ENCODE peak calls at places on chromosomes 12 and 14, in nine cellular contexts. D, Z, H, K, T, U, I, N and O are unnamed samples.

GRCh38 chr12:71870409-71870808 is 30.9 kb downstream of the TBC1D15 start:
- DNase-seq in D (no peak), Z (no peak), H (no peak), K (no peak), T (no peak), U (no peak), I (peak), N (no peak), O (no peak)

GRCh38 chr14:59176764-59177163 is 11.7 kb upstream of the DAAM1 start:
- DNase-seq in D (no peak), Z (no peak), H (no peak), K (no peak), T (no peak), U (no peak), I (no peak), N (no peak), O (no peak)

GRCh38 chr14:97851438-97851995 is 1054.3 kb downstream of the VRK1 start:
- DNase-seq in D (no peak), Z (no peak), H (no peak), K (no peak), T (no peak), U (no peak), I (no peak), N (no peak), O (no peak)

GRCh38 chr12:53113307-53113706 is 10.0 kb downstream of the SOAT2 start:
- DNase-seq in D (no peak), Z (no peak), H (no peak), K (no peak), T (no peak), U (no peak), I (no peak), N (no peak), O (peak)

GRCh38 chr12:25063873-25064598 is 115.1 kb upstream of the BCAT1 start:
- DNase-seq in D (no peak), Z (no peak), H (no peak), K (no peak), T (no peak), U (no peak), I (no peak), N (no peak), O (no peak)

GRCh38 chr14:99554757-99555531 is 49.1 kb downstream of the CCDC85C start:
- DNase-seq in D (no peak), Z (no peak), H (no peak), K (peak), T (no peak), U (no peak), I (no peak), N (no peak), O (no peak)

GRCh38 chr14:90883197-90883596 is 67.0 kb upstream of the TTC7B start:
- DNase-seq in D (no peak), Z (no peak), H (no peak), K (no peak), T (no peak), U (no peak), I (no peak), N (no peak), O (no peak)

GRCh38 chr12:123801573-123802178 is 39.6 kb downstream of the DNAH10 start:
- DNase-seq in D (no peak), Z (no peak), H (no peak), K (peak), T (no peak), U (peak), I (peak), N (peak), O (no peak)

GRCh38 chr14:70888681-70889175 is 18.5 kb upstream of the PCNX1 start:
- DNase-seq in D (no peak), Z (no peak), H (no peak), K (no peak), T (no peak), U (peak), I (no peak), N (peak), O (no peak)

GRCh38 chr14:95677168-95677835 is 8.9 kb upstream of the TCL1B start:
- DNase-seq in D (no peak), Z (no peak), H (no peak), K (no peak), T (no peak), U (no peak), I (no peak), N (no peak), O (no peak)

GRCh38 chr14:95319312-95320075 is at the start of gene CLMN:
- DNase-seq in D (peak), Z (peak), H (peak), K (peak), T (peak), U (peak), I (peak), N (peak), O (peak)

GRCh38 chr14:74784634-74785033 is 21.5 kb downstream of the YLPM1 start:
- DNase-seq in D (no peak), Z (no peak), H (no peak), K (no peak), T (no peak), U (no peak), I (no peak), N (no peak), O (no peak)

GRCh38 chr14:44895716-44896115 is 66.0 kb downstream of the KLHL28 start:
- DNase-seq in D (no peak), Z (no peak), H (no peak), K (no peak), T (no peak), U (peak), I (no peak), N (peak), O (no peak)

GRCh38 chr12:132084681-132085635 is 59.2 kb downstream of the DDX51 start:
- DNase-seq in D (peak), Z (peak), H (peak), K (peak), T (peak), U (peak), I (no peak), N (peak), O (peak)

GRCh38 chr12:65699251-65699650 is 125.0 kb upstream of the HMGA2 start:
- DNase-seq in D (no peak), Z (no peak), H (no peak), K (peak), T (no peak), U (peak), I (no peak), N (peak), O (no peak)

GRCh38 chr12:40717576-40717975 is 25.3 kb downstream of the CNTN1 start:
- DNase-seq in D (no peak), Z (no peak), H (no peak), K (peak), T (no peak), U (no peak), I (no peak), N (no peak), O (no peak)

GRCh38 chr12:96233941-96234461 is 39.8 kb downstream of the ELK3 start:
- DNase-seq in D (peak), Z (peak), H (no peak), K (no peak), T (peak), U (peak), I (no peak), N (peak), O (no peak)

GRCh38 chr14:52355526-52355925 is 41.4 kb downstream of the PTGER2 start:
- DNase-seq in D (no peak), Z (no peak), H (no peak), K (peak), T (no peak), U (no peak), I (no peak), N (no peak), O (no peak)

GRCh38 chr12:121223947-121224285 is 14.0 kb downstream of the P2RX4 start:
- DNase-seq in D (no peak), Z (no peak), H (no peak), K (no peak), T (no peak), U (no peak), I (no peak), N (no peak), O (no peak)

GRCh38 chr14:99517046-99517642 is 35.9 kb downstream of the CCNK start:
- DNase-seq in D (peak), Z (no peak), H (no peak), K (no peak), T (no peak), U (no peak), I (no peak), N (no peak), O (no peak)

GRCh38 chr14:38737657-38738056 is 365.4 kb downstream of the SEC23A start:
- DNase-seq in D (no peak), Z (no peak), H (no peak), K (no peak), T (no peak), U (no peak), I (no peak), N (no peak), O (no peak)

GRCh38 chr12:79420146-79420618 is 270.6 kb downstream of the PAWR start:
- DNase-seq in D (no peak), Z (no peak), H (no peak), K (peak), T (peak), U (peak), I (peak), N (peak), O (no peak)

GRCh38 chr12:94535614-94535932 is 75.9 kb upstream of the CEP83 start:
- DNase-seq in D (no peak), Z (no peak), H (no peak), K (no peak), T (no peak), U (no peak), I (no peak), N (no peak), O (no peak)

GRCh38 chr14:99344051-99344450 is 72.1 kb upstream of the BCL11B start:
- DNase-seq in D (no peak), Z (no peak), H (no peak), K (no peak), T (no peak), U (no peak), I (no peak), N (no peak), O (no peak)

GRCh38 chr12:5197127-5197526 is 153.4 kb downstream of the KCNA5 start:
- DNase-seq in D (no peak), Z (no peak), H (no peak), K (no peak), T (no peak), U (peak), I (no peak), N (no peak), O (no peak)

GRCh38 chr14:21902561-21903199 is 229.1 kb upstream of the OR4E1 start:
- DNase-seq in D (no peak), Z (no peak), H (peak), K (peak), T (no peak), U (no peak), I (no peak), N (no peak), O (no peak)

GRCh38 chr12:50390284-50390683 is 6.1 kb downstream of the FAM186A start:
- DNase-seq in D (no peak), Z (no peak), H (no peak), K (peak), T (no peak), U (peak), I (no peak), N (peak), O (no peak)

GRCh38 chr12:117084405-117085317 is 14.6 kb downstream of the TESC start:
- DNase-seq in D (no peak), Z (no peak), H (no peak), K (no peak), T (no peak), U (no peak), I (no peak), N (no peak), O (no peak)

GRCh38 chr12:109625749-109626377 is 52.3 kb downstream of the MVK start:
- DNase-seq in D (no peak), Z (no peak), H (no peak), K (no peak), T (no peak), U (no peak), I (no peak), N (no peak), O (no peak)

GRCh38 chr14:29898470-29898869 is 29.2 kb downstream of the PRKD1 start:
- DNase-seq in D (no peak), Z (no peak), H (no peak), K (no peak), T (no peak), U (no peak), I (no peak), N (no peak), O (no peak)

GRCh38 chr14:69763761-69764510 is 3.0 kb upstream of the SRSF5 start:
- DNase-seq in D (no peak), Z (no peak), H (no peak), K (no peak), T (no peak), U (no peak), I (no peak), N (no peak), O (no peak)

GRCh38 chr14:38786921-38787320 is 316.1 kb downstream of the SEC23A start:
- DNase-seq in D (no peak), Z (no peak), H (no peak), K (no peak), T (no peak), U (peak), I (no peak), N (no peak), O (no peak)

GRCh38 chr14:103699901-103700752 is 15.1 kb downstream of the XRCC3 start:
- DNase-seq in D (peak), Z (no peak), H (no peak), K (no peak), T (no peak), U (no peak), I (no peak), N (no peak), O (no peak)

GRCh38 chr12:34606749-34607519 is 584.6 kb downstream of the ALG10 start:
- DNase-seq in D (no peak), Z (no peak), H (no peak), K (no peak), T (no peak), U (no peak), I (no peak), N (no peak), O (no peak)

GRCh38 chr14:88554458-88555286 is at the start of gene PTPN21:
- DNase-seq in D (peak), Z (peak), H (no peak), K (peak), T (peak), U (peak), I (peak), N (peak), O (peak)

GRCh38 chr12:59904874-59905521 is 309.2 kb downstream of the SLC16A7 start:
- DNase-seq in D (no peak), Z (no peak), H (no peak), K (no peak), T (no peak), U (peak), I (no peak), N (no peak), O (no peak)
- H3K27ac ChIP-seq in D (no peak), Z (no peak), H (no peak), K (no peak), T (no peak), U (no peak), I (no peak), N (no peak), O (no peak)

GRCh38 chr12:57151741-57152407 is 4.5 kb upstream of the LRP1-AS start:
- DNase-seq in D (peak), Z (peak), H (no peak), K (no peak), T (no peak), U (peak), I (no peak), N (peak), O (no peak)
- H3K27ac ChIP-seq in D (peak), Z (peak), H (no peak), K (no peak), T (peak), U (peak), I (no peak), N (peak), O (no peak)

GRCh38 chr14:63204407-63205280 is at the start of gene RHOJ:
- DNase-seq in D (peak), Z (peak), H (no peak), K (no peak), T (no peak), U (peak), I (no peak), N (no peak), O (no peak)

GRCh38 chr14:63203015-63203414 is 1.2 kb upstream of the RHOJ start:
- DNase-seq in D (no peak), Z (no peak), H (no peak), K (no peak), T (no peak), U (no peak), I (no peak), N (no peak), O (no peak)

GRCh38 chr14:63205850-63206249 is 1.6 kb downstream of the RHOJ start:
- DNase-seq in D (no peak), Z (no peak), H (no peak), K (no peak), T (no peak), U (peak), I (no peak), N (no peak), O (no peak)

GRCh38 chr14:63203618-63204406 is 431 bp upstream of the RHOJ start:
- DNase-seq in D (peak), Z (peak), H (no peak), K (peak), T (peak), U (peak), I (no peak), N (peak), O (no peak)

GRCh38 chr14:63205281-63205575 is 985 bp downstream of the RHOJ start:
- DNase-seq in D (no peak), Z (no peak), H (no peak), K (no peak), T (no peak), U (peak), I (no peak), N (no peak), O (no peak)
- H3K27ac ChIP-seq in D (peak), Z (peak), H (no peak), K (no peak), T (peak), U (peak), I (no peak), N (no peak), O (no peak)

GRCh38 chr14:105446971-105447370 is 27.3 kb downstream of the MTA1 start:
- DNase-seq in D (no peak), Z (no peak), H (no peak), K (no peak), T (no peak), U (no peak), I (no peak), N (no peak), O (no peak)

GRCh38 chr14:105449276-105450122 is 25.1 kb upstream of the CRIP2 start:
- DNase-seq in D (peak), Z (no peak), H (no peak), K (no peak), T (no peak), U (no peak), I (no peak), N (no peak), O (no peak)

GRCh38 chr14:105450123-105450505 is 24.5 kb upstream of the CRIP2 start:
- DNase-seq in D (no peak), Z (peak), H (no peak), K (no peak), T (no peak), U (no peak), I (no peak), N (no peak), O (no peak)

GRCh38 chr14:105447651-105448640 is 26.7 kb upstream of the CRIP2 start:
- DNase-seq in D (no peak), Z (no peak), H (no peak), K (no peak), T (no peak), U (no peak), I (no peak), N (no peak), O (no peak)

GRCh38 chr14:105448706-105449111 is 25.9 kb upstream of the CRIP2 start:
- DNase-seq in D (peak), Z (peak), H (peak), K (peak), T (peak), U (peak), I (no peak), N (peak), O (peak)
- H3K27ac ChIP-seq in D (no peak), Z (no peak), H (no peak), K (peak), T (no peak), U (peak), I (no peak), N (peak), O (no peak)

GRCh38 chr12:29255061-29255460 is 106.0 kb downstream of the FAR2 start:
- DNase-seq in D (no peak), Z (no peak), H (no peak), K (no peak), T (no peak), U (no peak), I (no peak), N (no peak), O (no peak)
- H3K27ac ChIP-seq in D (no peak), Z (no peak), H (no peak), K (no peak), T (no peak), U (no peak), I (no peak), N (no peak), O (no peak)

DNA sequence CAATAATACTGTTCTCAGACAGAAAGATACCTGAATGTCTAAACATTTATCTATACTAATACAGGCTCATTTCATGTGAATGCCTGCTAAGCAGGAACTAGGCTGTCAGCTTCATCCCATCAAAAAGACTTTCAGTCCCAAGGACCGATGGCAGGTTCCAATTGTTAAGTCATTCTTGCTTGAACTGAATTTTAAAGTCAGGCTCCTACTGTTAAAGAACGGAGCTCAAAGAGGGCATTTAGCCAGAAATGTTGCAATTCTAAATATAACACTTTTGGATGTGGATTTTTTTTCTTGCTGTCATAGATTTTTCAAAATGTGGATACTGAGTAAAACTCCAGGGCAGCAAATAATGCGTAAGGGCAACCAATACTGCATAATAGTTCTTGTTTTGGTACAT is 38.5 kb upstream of the DBX2 start:
- DNase-seq in D (no peak), Z (no peak), H (no peak), K (no peak), T (no peak), U (no peak), I (no peak), N (no peak), O (no peak)
- H3K27ac ChIP-seq in D (no peak), Z (no peak), H (no peak), K (no peak), T (no peak), U (no peak), I (no peak), N (no peak), O (no peak)

DNA sequence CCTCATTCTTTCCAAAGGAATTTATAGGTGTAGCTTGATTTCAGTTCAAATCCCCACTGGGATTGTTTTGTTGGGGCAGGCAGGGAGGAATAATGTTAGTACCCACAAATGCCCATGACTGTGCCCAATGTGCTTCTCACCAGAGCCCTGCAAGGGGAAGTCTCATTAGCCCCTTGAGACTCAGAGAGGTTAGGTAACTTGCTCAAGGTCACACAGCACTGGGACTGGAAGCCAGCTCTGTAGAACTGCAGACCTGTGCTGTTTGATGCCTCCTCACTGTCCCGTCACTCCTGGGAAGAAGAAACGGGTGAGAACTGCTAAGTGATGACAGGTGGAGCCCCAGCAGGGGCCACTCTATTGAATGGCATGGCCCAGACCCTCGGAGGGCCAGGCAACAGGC is 8.9 kb downstream of the ANKRD9 start:
- DNase-seq in D (peak), Z (no peak), H (no peak), K (no peak), T (no peak), U (no peak), I (no peak), N (no peak), O (no peak)
- H3K27ac ChIP-seq in D (peak), Z (peak), H (no peak), K (no peak), T (peak), U (peak), I (no peak), N (peak), O (peak)

DNA sequence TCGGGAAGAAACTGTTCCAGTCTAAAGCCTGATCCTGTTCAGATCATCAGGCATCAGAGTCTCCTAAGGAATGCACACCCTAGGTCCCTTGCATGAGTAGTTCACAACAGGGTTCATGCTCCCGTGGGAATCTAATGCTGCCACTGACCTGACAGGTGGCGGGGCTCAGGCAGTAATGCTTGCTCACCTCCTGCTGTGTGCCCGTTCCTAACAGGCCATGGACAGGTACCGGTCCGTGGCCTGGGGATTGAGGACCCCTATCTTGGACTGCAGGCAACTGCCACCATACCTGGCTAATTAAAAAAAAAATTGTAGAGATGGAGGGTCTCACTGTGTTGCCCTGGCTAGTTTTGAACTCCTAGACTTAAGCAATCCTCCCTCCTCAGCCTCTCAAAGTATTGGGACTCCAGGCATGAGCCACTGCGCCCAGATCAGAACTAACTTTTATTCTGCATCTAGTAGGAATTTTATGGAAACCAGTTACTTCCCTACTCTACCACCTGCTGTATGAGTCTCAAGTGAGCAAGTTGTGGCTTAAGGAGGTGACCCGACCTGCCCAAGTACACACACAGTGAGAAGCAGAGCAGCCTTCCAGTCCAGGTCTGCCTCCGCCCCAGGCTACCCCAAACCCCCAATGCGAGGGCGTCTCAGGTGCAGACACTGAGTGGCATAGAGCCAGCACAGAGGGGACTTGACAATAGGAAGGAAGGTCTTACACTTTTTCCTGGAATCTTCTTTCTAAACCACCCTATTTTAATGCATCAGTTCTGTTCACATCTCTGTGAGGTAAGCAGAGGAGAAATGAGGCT is 2.5 kb upstream of the PAPLN start:
- DNase-seq in D (no peak), Z (no peak), H (no peak), K (no peak), T (no peak), U (no peak), I (no peak), N (no peak), O (no peak)
- H3K27ac ChIP-seq in D (no peak), Z (peak), H (no peak), K (peak), T (no peak), U (no peak), I (no peak), N (no peak), O (no peak)